ENCODE peak calls at places on chromosome 22, in four cellular contexts. Q is HEK293T, T is K562, N is GM12878. C is an unnamed sample.

GRCh38 chr22:32411388-32411787 is 659 bp downstream of the RTCB start:
- DNase-seq in N (no peak), Q (peak), T (no peak), C (peak)

GRCh38 chr22:38114484-38115398 is 4.3 kb upstream of the BAIAP2L2 start:
- DNase-seq in T (peak), N (no peak), Q (peak), C (peak)

GRCh38 chr22:47174671-47175111 is 412.2 kb downstream of the TBC1D22A start:
- DNase-seq in N (no peak), Q (no peak), T (no peak), C (no peak)

GRCh38 chr22:28930357-28931007 is 47.1 kb downstream of the ZNRF3 start:
- DNase-seq in Q (no peak), T (no peak), N (no peak), C (no peak)

GRCh38 chr22:33851240-33851639 is 69.0 kb downstream of the LARGE1 start:
- DNase-seq in T (no peak), N (no peak), Q (no peak), C (no peak)

GRCh38 chr22:24807284-24807950 is 1.4 kb downstream of the SGSM1 start:
- DNase-seq in N (no peak), T (no peak), Q (no peak), C (no peak)

GRCh38 chr22:35023692-35024363 is 42.1 kb upstream of the ISX start:
- DNase-seq in N (no peak), Q (peak), T (peak), C (no peak)

GRCh38 chr22:32803020-32803758 is 1.7 kb downstream of the TIMP3 start:
- DNase-seq in N (no peak), Q (no peak), T (no peak), C (no peak)

GRCh38 chr22:35051791-35052190 is 14.2 kb upstream of the ISX start:
- DNase-seq in Q (no peak), N (no peak), T (no peak), C (no peak)

GRCh38 chr22:38433871-38434270 is 21.1 kb downstream of the KCNJ4 start:
- DNase-seq in N (no peak), Q (no peak), T (no peak), C (no peak)

GRCh38 chr22:25880524-25880923 is 138.5 kb downstream of the MYO18B start:
- DNase-seq in T (no peak), Q (no peak), N (peak), C (peak)

GRCh38 chr22:32123657-32124056 is 35.4 kb downstream of the C22orf42 start:
- DNase-seq in N (no peak), T (no peak), Q (no peak), C (no peak)

GRCh38 chr22:45163074-45163416 is 680 bp upstream of the NUP50 start:
- DNase-seq in T (peak), Q (peak), N (no peak), C (no peak)

GRCh38 chr22:24685804-24686203 is 82.8 kb downstream of the GGT1 start:
- DNase-seq in N (no peak), T (no peak), Q (no peak), C (no peak)

GRCh38 chr22:37943471-37944198 is 9.8 kb downstream of the C22orf23 start:
- DNase-seq in N (no peak), T (no peak), Q (no peak), C (no peak)

GRCh38 chr22:44893731-44894080 is 116.1 kb downstream of the PHF21B start:
- DNase-seq in Q (no peak), T (no peak), N (no peak), C (no peak)

GRCh38 chr22:45966320-45966891 is 10.6 kb downstream of the WNT7B start:
- DNase-seq in T (no peak), Q (no peak), N (no peak), C (no peak)

GRCh38 chr22:44764373-44764772 is 12.0 kb downstream of the ARHGAP8 start:
- DNase-seq in Q (no peak), N (no peak), T (no peak), C (no peak)

GRCh38 chr22:24233816-24234215 is 11.1 kb downstream of the GGT5 start:
- DNase-seq in T (no peak), Q (no peak), N (no peak), C (no peak)

GRCh38 chr22:33070600-33070999 is 12.4 kb upstream of the SYN3 start:
- DNase-seq in Q (no peak), N (no peak), T (no peak), C (no peak)

GRCh38 chr22:24285245-24285644 is 14.6 kb downstream of the SPECC1L start:
- DNase-seq in N (no peak), Q (no peak), T (no peak), C (no peak)

GRCh38 chr22:37599161-37599560 is 9.5 kb upstream of the GGA1 start:
- DNase-seq in Q (no peak), N (no peak), T (no peak), C (no peak)

GRCh38 chr22:32644252-32645100 is 157.0 kb upstream of the TIMP3 start:
- DNase-seq in N (no peak), T (no peak), Q (no peak), C (peak)

GRCh38 chr22:31235076-31235475 is 23.0 kb downstream of the LIMK2 start:
- DNase-seq in T (no peak), Q (no peak), N (no peak), C (no peak)

GRCh38 chr22:24542641-24543040 is 12.3 kb downstream of the GUCD1 start:
- DNase-seq in N (no peak), T (no peak), Q (no peak), C (no peak)

GRCh38 chr22:33493476-33494205 is 426.6 kb downstream of the LARGE1 start:
- DNase-seq in Q (no peak), N (no peak), T (no peak), C (no peak)

GRCh38 chr22:37675930-37676571 is 615 bp downstream of the LGALS1 start:
- DNase-seq in Q (no peak), N (no peak), T (no peak), C (no peak)

GRCh38 chr22:25692965-25693565 is 48.9 kb upstream of the MYO18B start:
- DNase-seq in N (no peak), Q (no peak), T (no peak), C (no peak)

GRCh38 chr22:27507935-27508504 is 293.5 kb downstream of the MN1 start:
- DNase-seq in N (no peak), Q (no peak), T (no peak), C (no peak)

GRCh38 chr22:46797355-46797754 is 34.9 kb downstream of the TBC1D22A start:
- DNase-seq in N (no peak), Q (no peak), T (no peak), C (peak)

GRCh38 chr22:38831166-38831945 is 12.5 kb downstream of the NPTXR start:
- DNase-seq in T (no peak), Q (no peak), N (no peak), C (no peak)

GRCh38 chr22:27880778-27881394 is 38.2 kb downstream of the PITPNB start:
- DNase-seq in T (no peak), Q (peak), N (no peak), C (peak)

DNA sequence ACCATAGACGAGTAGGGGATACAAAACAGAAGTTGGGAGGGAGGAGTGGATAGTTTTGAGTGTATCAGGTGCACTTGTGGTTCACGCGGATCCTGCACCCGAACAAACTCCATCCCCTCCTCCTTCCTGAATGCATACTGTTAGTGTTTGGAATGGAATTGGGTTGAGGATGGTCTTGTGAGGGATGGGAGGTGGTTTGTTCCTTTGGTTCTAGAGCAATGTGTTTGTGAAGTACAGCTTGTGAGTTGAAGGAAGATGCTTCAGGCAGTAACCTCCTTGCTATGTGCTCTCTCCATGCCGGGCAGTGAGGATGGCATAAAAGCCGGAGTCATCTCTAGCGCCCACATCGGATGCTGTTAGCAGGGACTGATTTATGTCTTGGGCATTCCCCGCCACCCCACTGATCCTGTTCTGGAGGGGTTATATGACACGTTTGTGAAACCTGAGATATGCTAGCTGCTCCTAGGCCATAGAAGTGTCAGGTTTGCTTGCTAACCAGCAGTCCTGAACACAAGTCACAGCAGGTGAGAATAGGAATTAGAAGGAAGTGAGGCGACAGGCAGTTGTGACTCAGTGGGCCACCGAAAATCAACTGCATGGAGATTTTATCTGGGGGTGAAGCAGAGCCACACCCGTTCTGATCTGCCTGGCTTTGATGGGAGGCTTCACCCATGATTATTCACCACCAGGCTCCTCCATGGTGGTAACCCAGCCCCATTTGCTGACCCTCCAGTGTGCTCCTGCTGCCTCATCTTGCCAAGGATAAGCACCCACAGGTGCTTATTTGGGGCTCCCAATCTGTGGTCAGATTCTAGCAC is 2.2 kb downstream of the BCR start:
- DNase-seq in T (peak), N (peak), Q (peak), C (no peak)
- TF ChIP-seq TARDBP in T (no peak), N (no peak), Q (no peak), C (no peak)

DNA sequence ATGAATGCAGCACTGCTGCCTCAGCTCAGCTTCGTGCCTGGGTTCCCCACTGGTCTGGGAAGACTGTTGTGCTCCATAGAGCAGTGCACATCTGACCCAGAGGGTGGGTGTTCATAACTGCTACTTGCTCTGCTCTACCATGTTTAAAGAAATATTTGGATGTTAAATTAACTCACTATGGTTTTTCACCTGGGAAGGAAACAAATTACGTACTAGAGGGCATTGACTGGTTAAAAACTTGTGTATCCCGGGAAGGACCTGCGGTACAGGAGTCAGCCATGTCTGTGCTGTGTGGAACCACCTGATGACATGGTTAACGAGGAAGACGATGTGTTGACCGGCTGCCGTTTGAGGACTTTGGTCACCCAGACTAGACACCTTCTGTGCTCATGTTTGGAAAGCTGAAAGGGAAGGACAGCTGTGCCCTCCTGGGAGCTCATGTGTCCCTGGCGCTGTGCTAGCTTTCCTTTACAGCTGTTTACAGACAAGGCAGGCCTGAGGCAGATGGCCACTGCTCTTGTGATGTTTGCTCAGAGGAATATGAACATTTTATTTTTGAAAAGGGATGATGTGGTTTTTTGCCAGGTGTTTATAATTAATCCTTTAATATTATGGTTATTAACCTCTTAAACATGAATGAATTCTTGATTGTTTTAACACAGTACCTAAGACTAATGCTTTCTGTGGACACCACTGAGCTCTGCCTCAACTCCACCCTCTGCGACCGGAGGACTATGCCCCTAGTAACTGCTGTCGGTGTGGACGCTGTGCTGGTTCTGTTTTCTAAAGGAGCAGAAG is 14.3 kb upstream of the AIFM3 start:
- DNase-seq in N (no peak), Q (no peak), T (no peak), C (peak)
- TF ChIP-seq TARDBP in N (no peak), Q (no peak), T (no peak), C (peak)

GRCh38 chr22:36463783-36464184 is 17.7 kb downstream of the TXN2 start:
- DNase-seq in Q (no peak), N (no peak), T (no peak), C (no peak)
- TF ChIP-seq TARDBP in Q (no peak), N (no peak), T (no peak), C (no peak)

DNA sequence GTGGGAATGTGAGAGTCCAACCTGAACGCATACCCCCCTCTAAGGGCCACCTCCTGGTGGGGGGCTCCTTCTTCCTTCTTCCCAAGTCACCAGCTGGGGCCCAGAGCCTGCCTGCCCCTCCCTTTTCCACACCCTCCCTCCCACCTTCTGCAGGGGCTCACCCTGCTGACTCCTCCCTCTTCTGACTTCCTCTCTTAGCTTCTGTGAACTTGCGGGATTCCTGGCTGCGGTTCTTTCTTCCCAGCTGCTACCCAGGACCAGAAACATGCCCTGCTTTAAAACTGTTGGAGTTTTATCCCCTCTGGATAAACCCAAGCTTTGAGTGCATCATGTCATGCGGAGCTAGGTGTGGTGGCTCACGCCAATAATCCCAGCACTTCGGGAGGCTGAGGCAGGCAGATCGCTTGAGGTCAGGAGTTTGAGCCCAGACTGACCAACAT is 10.2 kb downstream of the LRRC74B start:
- DNase-seq in N (no peak), Q (no peak), T (peak), C (no peak)
- TF ChIP-seq TARDBP in N (no peak), Q (no peak), T (no peak), C (no peak)

DNA sequence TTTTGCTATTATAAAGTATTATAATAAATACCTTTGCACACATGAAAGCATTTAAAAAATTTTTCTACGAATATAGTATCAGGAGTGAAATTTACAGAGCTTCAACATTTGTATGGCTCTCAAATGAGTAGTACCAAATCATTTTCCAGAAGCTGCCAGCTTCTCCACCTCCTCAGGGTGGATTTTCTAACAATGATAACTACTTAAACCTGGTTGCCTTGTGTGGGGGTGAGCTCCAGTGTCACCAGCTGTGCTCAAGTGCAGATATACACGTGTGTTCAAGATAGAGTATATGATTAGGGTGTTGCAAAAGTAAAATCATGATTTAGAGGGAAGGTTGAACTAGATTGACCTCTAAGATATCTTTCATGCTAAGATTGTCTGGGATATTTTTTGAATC is 48.2 kb downstream of the HORMAD2 start:
- DNase-seq in N (no peak), Q (no peak), T (no peak), C (no peak)
- TF ChIP-seq TARDBP in N (no peak), Q (no peak), T (no peak), C (no peak)

GRCh38 chr22:17162731-17163130 is 3.7 kb upstream of the HDHD5 start:
- DNase-seq in N (no peak), T (no peak), Q (no peak), C (no peak)

GRCh38 chr22:17167486-17167885 is 8.4 kb upstream of the HDHD5 start:
- DNase-seq in Q (no peak), N (no peak), T (no peak), C (no peak)

GRCh38 chr22:17161991-17162390 is 2.9 kb upstream of the HDHD5 start:
- DNase-seq in T (no peak), N (no peak), Q (no peak), C (no peak)

GRCh38 chr22:17159504-17159951 is 451 bp upstream of the HDHD5 start:
- DNase-seq in N (no peak), Q (peak), T (no peak), C (no peak)

GRCh38 chr22:17164392-17165024 is 5.4 kb upstream of the HDHD5 start:
- DNase-seq in N (no peak), T (no peak), Q (peak), C (no peak)
- TF ChIP-seq TARDBP in N (no peak), T (no peak), Q (no peak), C (no peak)

GRCh38 chr22:42927966-42928365 is 70.9 kb upstream of the ARFGAP3 start:
- DNase-seq in Q (no peak), T (no peak), N (no peak), C (no peak)

GRCh38 chr22:42930810-42931420 is 73.8 kb upstream of the ARFGAP3 start:
- DNase-seq in Q (no peak), N (no peak), T (no peak), C (peak)

GRCh38 chr22:42929838-42930155 is 72.7 kb upstream of the ARFGAP3 start:
- DNase-seq in T (no peak), N (no peak), Q (no peak), C (no peak)

GRCh38 chr22:42931421-42932196 is 74.5 kb upstream of the ARFGAP3 start:
- DNase-seq in T (no peak), Q (no peak), N (peak), C (no peak)

DNA sequence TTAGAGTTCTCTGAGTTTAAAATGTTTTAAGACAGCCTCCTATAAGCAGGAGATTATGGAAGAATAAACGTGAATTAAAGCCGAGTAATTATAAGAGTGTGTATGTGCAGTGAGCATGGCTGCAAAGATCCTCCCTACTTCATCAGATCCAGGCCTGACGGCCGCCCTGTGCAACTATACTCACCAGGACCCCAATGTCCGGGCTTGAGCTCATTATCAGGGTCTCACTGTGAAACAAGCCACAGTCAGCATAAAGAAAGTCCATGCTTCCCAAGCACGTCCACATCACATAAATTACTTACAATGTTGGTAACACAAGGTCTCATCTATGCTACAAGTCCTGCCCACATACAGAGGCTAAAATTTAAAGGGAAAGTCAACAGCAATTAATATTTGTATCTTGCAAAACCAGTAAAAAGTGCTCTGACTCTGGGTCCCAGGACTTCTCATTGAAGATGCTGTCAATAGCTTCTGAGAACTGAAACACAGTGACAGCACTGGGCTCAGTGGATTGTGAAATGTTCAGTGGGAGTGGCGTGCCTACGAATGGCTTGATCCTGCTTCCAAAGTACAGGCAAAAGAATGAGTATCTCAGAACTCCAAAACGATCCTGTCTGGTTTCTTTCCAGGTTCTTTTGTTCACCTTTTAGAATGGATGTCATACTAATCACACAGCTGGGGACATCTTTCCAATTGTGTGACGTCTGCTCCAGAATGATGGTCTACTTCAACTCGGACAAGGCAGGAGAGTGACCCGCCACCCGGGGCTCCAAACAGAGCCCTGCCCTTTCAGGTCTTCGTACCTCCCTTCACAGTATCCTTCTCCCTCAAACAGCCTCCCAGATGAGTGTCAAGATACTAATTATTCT is 72.1 kb upstream of the ARFGAP3 start:
- DNase-seq in N (peak), T (no peak), Q (no peak), C (peak)
- TF ChIP-seq TARDBP in N (no peak), T (no peak), Q (no peak), C (no peak)

GRCh38 chr22:20241579-20242392 is 26.3 kb downstream of the RTN4R start:
- DNase-seq in N (no peak), T (no peak), Q (no peak), C (no peak)
- TF ChIP-seq TARDBP in N (no peak), T (no peak), Q (no peak), C (no peak)